ENCODE peak calls at places on chromosome 21, in nine cellular contexts. One of them, this sample, is unnamed. For H3K4me1, the result is how much of the 10 kb centered on the place peaks cover.

GRCh38 chr21:44932366-44933181 is 7.3 kb upstream of the SLX9 start:
- DNase-seq in NT2/D1: no peak
- DNase-seq in CD8-positive, alpha-beta memory T cell: peak
- DNase-seq in body of pancreas: peak
- DNase-seq in Karpas-422: peak
- DNase-seq in GM23248: peak
- DNase-seq in OCI-LY7: peak
- DNase-seq in colonic mucosa: no peak
- DNase-seq in right atrium auricular region: no peak
- DNase-seq in this sample: no peak

GRCh38 chr21:15379776-15380175 is 315.0 kb upstream of the NRIP1 start:
- DNase-seq in NT2/D1: no peak
- DNase-seq in CD8-positive, alpha-beta memory T cell: no peak
- DNase-seq in body of pancreas: no peak
- DNase-seq in Karpas-422: no peak
- DNase-seq in GM23248: no peak
- DNase-seq in OCI-LY7: no peak
- DNase-seq in colonic mucosa: no peak
- DNase-seq in right atrium auricular region: no peak
- DNase-seq in this sample: no peak

GRCh38 chr21:33268736-33269441 is 2.7 kb downstream of the IL10RB start:
- DNase-seq in NT2/D1: no peak
- DNase-seq in CD8-positive, alpha-beta memory T cell: no peak
- DNase-seq in body of pancreas: peak
- DNase-seq in Karpas-422: peak
- DNase-seq in GM23248: no peak
- DNase-seq in OCI-LY7: peak
- DNase-seq in colonic mucosa: peak
- DNase-seq in right atrium auricular region: no peak
- DNase-seq in this sample: peak

GRCh38 chr21:27769763-27770162 is 802.9 kb upstream of the ADAMTS5 start:
- DNase-seq in NT2/D1: no peak
- DNase-seq in CD8-positive, alpha-beta memory T cell: no peak
- DNase-seq in body of pancreas: no peak
- DNase-seq in Karpas-422: no peak
- DNase-seq in GM23248: no peak
- DNase-seq in OCI-LY7: no peak
- DNase-seq in colonic mucosa: no peak
- DNase-seq in right atrium auricular region: no peak
- DNase-seq in this sample: no peak

GRCh38 chr21:38794978-38795377 is 10.8 kb upstream of the ETS2 start:
- DNase-seq in NT2/D1: no peak
- DNase-seq in CD8-positive, alpha-beta memory T cell: no peak
- DNase-seq in body of pancreas: peak
- DNase-seq in Karpas-422: no peak
- DNase-seq in GM23248: no peak
- DNase-seq in OCI-LY7: no peak
- DNase-seq in colonic mucosa: no peak
- DNase-seq in right atrium auricular region: no peak
- DNase-seq in this sample: peak

GRCh38 chr21:45997205-45997494 is 15.6 kb downstream of the COL6A1 start:
- DNase-seq in NT2/D1: no peak
- DNase-seq in CD8-positive, alpha-beta memory T cell: no peak
- DNase-seq in body of pancreas: no peak
- DNase-seq in Karpas-422: no peak
- DNase-seq in GM23248: no peak
- DNase-seq in OCI-LY7: no peak
- DNase-seq in colonic mucosa: no peak
- DNase-seq in right atrium auricular region: peak
- DNase-seq in this sample: no peak

GRCh38 chr21:25334046-25334730 is 273.1 kb downstream of the MRPL39 start:
- DNase-seq in NT2/D1: no peak
- DNase-seq in CD8-positive, alpha-beta memory T cell: no peak
- DNase-seq in body of pancreas: no peak
- DNase-seq in Karpas-422: no peak
- DNase-seq in GM23248: no peak
- DNase-seq in OCI-LY7: no peak
- DNase-seq in colonic mucosa: no peak
- DNase-seq in right atrium auricular region: no peak
- DNase-seq in this sample: no peak

GRCh38 chr21:29441651-29442050 is 142.9 kb downstream of the BACH1 start:
- DNase-seq in NT2/D1: no peak
- DNase-seq in CD8-positive, alpha-beta memory T cell: no peak
- DNase-seq in body of pancreas: no peak
- DNase-seq in Karpas-422: no peak
- DNase-seq in GM23248: peak
- DNase-seq in OCI-LY7: no peak
- DNase-seq in colonic mucosa: no peak
- DNase-seq in right atrium auricular region: no peak
- DNase-seq in this sample: no peak

GRCh38 chr21:15022608-15023261 is 42.1 kb downstream of the NRIP1 start:
- DNase-seq in NT2/D1: no peak
- DNase-seq in CD8-positive, alpha-beta memory T cell: no peak
- DNase-seq in body of pancreas: no peak
- DNase-seq in Karpas-422: no peak
- DNase-seq in GM23248: peak
- DNase-seq in OCI-LY7: no peak
- DNase-seq in colonic mucosa: no peak
- DNase-seq in right atrium auricular region: no peak
- DNase-seq in this sample: peak

GRCh38 chr21:32173106-32173755 is 105.6 kb downstream of the MIS18A start:
- DNase-seq in NT2/D1: no peak
- DNase-seq in CD8-positive, alpha-beta memory T cell: no peak
- DNase-seq in body of pancreas: no peak
- DNase-seq in Karpas-422: no peak
- DNase-seq in GM23248: no peak
- DNase-seq in OCI-LY7: no peak
- DNase-seq in colonic mucosa: no peak
- DNase-seq in right atrium auricular region: no peak
- DNase-seq in this sample: peak

GRCh38 chr21:23936991-23937390 is 1670.3 kb downstream of the MRPL39 start:
- DNase-seq in NT2/D1: no peak
- DNase-seq in CD8-positive, alpha-beta memory T cell: no peak
- DNase-seq in body of pancreas: no peak
- DNase-seq in Karpas-422: no peak
- DNase-seq in GM23248: no peak
- DNase-seq in OCI-LY7: no peak
- DNase-seq in colonic mucosa: no peak
- DNase-seq in right atrium auricular region: no peak
- DNase-seq in this sample: no peak

GRCh38 chr21:31873275-31873695 is 465 bp downstream of the HUNK start:
- DNase-seq in NT2/D1: no peak
- DNase-seq in CD8-positive, alpha-beta memory T cell: no peak
- DNase-seq in body of pancreas: no peak
- DNase-seq in Karpas-422: no peak
- DNase-seq in GM23248: no peak
- DNase-seq in OCI-LY7: no peak
- DNase-seq in colonic mucosa: peak
- DNase-seq in right atrium auricular region: no peak
- DNase-seq in this sample: no peak

GRCh38 chr21:42230636-42231035 is 11.7 kb downstream of the ABCG1 start:
- DNase-seq in NT2/D1: no peak
- DNase-seq in CD8-positive, alpha-beta memory T cell: no peak
- DNase-seq in body of pancreas: no peak
- DNase-seq in Karpas-422: no peak
- DNase-seq in GM23248: no peak
- DNase-seq in OCI-LY7: no peak
- DNase-seq in colonic mucosa: no peak
- DNase-seq in right atrium auricular region: no peak
- DNase-seq in this sample: no peak
- H3K4me1 ChIP-seq in NT2/D1: under half
- H3K4me1 ChIP-seq in CD8-positive, alpha-beta memory T cell: half or more
- H3K4me1 ChIP-seq in body of pancreas: under half
- H3K4me1 ChIP-seq in Karpas-422: under half
- H3K4me1 ChIP-seq in GM23248: under half
- H3K4me1 ChIP-seq in OCI-LY7: half or more
- H3K4me1 ChIP-seq in colonic mucosa: under half
- H3K4me1 ChIP-seq in right atrium auricular region: half or more
- H3K4me1 ChIP-seq in this sample: under half

DNA sequence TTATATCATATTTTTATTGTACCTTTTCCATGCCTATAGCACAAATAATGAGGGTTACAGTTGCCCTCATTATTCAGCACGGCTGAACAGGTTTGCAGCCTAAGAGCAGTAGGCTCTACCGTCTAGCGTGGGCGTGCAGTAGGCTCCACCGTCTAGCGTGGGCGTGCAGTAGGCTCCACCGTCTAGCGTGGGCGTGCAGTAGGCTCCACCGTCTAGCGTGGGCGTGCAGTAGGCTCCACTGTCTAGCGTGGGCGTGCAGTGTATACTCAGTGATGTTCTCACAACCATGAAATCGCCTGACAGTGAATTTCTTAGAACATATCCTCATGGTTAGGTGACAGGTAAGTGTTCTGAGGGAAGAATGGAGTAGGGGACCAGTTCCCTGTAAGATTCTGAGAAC is 84.9 kb downstream of the DYRK1A start:
- DNase-seq in NT2/D1: no peak
- DNase-seq in CD8-positive, alpha-beta memory T cell: no peak
- DNase-seq in body of pancreas: no peak
- DNase-seq in Karpas-422: no peak
- DNase-seq in GM23248: no peak
- DNase-seq in OCI-LY7: no peak
- DNase-seq in colonic mucosa: no peak
- DNase-seq in right atrium auricular region: no peak
- DNase-seq in this sample: no peak
- H3K4me1 ChIP-seq in NT2/D1: under half
- H3K4me1 ChIP-seq in CD8-positive, alpha-beta memory T cell: half or more
- H3K4me1 ChIP-seq in body of pancreas: under half
- H3K4me1 ChIP-seq in Karpas-422: under half
- H3K4me1 ChIP-seq in GM23248: half or more
- H3K4me1 ChIP-seq in OCI-LY7: under half
- H3K4me1 ChIP-seq in colonic mucosa: under half
- H3K4me1 ChIP-seq in right atrium auricular region: half or more
- H3K4me1 ChIP-seq in this sample: under half

DNA sequence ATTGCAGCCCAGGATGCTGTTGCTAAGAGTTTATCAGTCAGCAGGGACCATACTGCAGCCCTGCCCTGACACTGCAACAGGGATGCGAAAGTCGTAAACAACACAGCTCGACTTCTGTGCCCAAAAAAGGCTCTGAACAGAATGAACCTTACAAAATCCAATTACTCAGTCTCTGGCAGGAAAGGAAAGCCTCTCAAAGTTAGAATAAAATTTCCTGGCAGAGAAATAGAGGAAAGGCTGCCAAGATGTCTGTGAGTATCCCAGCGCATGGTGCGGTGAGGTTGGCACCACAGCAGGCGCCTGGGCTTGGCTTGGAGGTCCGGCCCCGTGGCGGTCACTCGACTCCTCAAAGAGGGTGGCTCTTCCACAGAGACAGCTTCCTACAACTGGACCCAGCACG is 185.8 kb downstream of the PCP4 start:
- DNase-seq in NT2/D1: no peak
- DNase-seq in CD8-positive, alpha-beta memory T cell: no peak
- DNase-seq in body of pancreas: no peak
- DNase-seq in Karpas-422: no peak
- DNase-seq in GM23248: no peak
- DNase-seq in OCI-LY7: no peak
- DNase-seq in colonic mucosa: no peak
- DNase-seq in right atrium auricular region: no peak
- DNase-seq in this sample: no peak
- H3K4me1 ChIP-seq in NT2/D1: under half
- H3K4me1 ChIP-seq in CD8-positive, alpha-beta memory T cell: under half
- H3K4me1 ChIP-seq in body of pancreas: under half
- H3K4me1 ChIP-seq in Karpas-422: under half
- H3K4me1 ChIP-seq in GM23248: under half
- H3K4me1 ChIP-seq in OCI-LY7: under half
- H3K4me1 ChIP-seq in colonic mucosa: under half
- H3K4me1 ChIP-seq in right atrium auricular region: under half
- H3K4me1 ChIP-seq in this sample: under half

GRCh38 chr21:35254752-35255138 is 205.6 kb upstream of the RUNX1 start:
- DNase-seq in NT2/D1: no peak
- DNase-seq in CD8-positive, alpha-beta memory T cell: no peak
- DNase-seq in body of pancreas: no peak
- DNase-seq in Karpas-422: no peak
- DNase-seq in GM23248: peak
- DNase-seq in OCI-LY7: no peak
- DNase-seq in colonic mucosa: no peak
- DNase-seq in right atrium auricular region: no peak
- DNase-seq in this sample: no peak

GRCh38 chr21:35256468-35256988 is 207.4 kb upstream of the RUNX1 start:
- DNase-seq in NT2/D1: no peak
- DNase-seq in CD8-positive, alpha-beta memory T cell: no peak
- DNase-seq in body of pancreas: peak
- DNase-seq in Karpas-422: no peak
- DNase-seq in GM23248: peak
- DNase-seq in OCI-LY7: no peak
- DNase-seq in colonic mucosa: peak
- DNase-seq in right atrium auricular region: peak
- DNase-seq in this sample: peak

GRCh38 chr21:35257413-35257812 is 208.3 kb upstream of the RUNX1 start:
- DNase-seq in NT2/D1: no peak
- DNase-seq in CD8-positive, alpha-beta memory T cell: no peak
- DNase-seq in body of pancreas: peak
- DNase-seq in Karpas-422: no peak
- DNase-seq in GM23248: peak
- DNase-seq in OCI-LY7: no peak
- DNase-seq in colonic mucosa: peak
- DNase-seq in right atrium auricular region: no peak
- DNase-seq in this sample: no peak

GRCh38 chr21:35259452-35259851 is 210.3 kb upstream of the RUNX1 start:
- DNase-seq in NT2/D1: no peak
- DNase-seq in CD8-positive, alpha-beta memory T cell: no peak
- DNase-seq in body of pancreas: peak
- DNase-seq in Karpas-422: no peak
- DNase-seq in GM23248: no peak
- DNase-seq in OCI-LY7: no peak
- DNase-seq in colonic mucosa: no peak
- DNase-seq in right atrium auricular region: no peak
- DNase-seq in this sample: no peak

GRCh38 chr21:35258521-35258920 is 209.4 kb upstream of the RUNX1 start:
- DNase-seq in NT2/D1: no peak
- DNase-seq in CD8-positive, alpha-beta memory T cell: no peak
- DNase-seq in body of pancreas: no peak
- DNase-seq in Karpas-422: no peak
- DNase-seq in GM23248: no peak
- DNase-seq in OCI-LY7: no peak
- DNase-seq in colonic mucosa: no peak
- DNase-seq in right atrium auricular region: no peak
- DNase-seq in this sample: no peak
- H3K4me1 ChIP-seq in NT2/D1: under half
- H3K4me1 ChIP-seq in CD8-positive, alpha-beta memory T cell: under half
- H3K4me1 ChIP-seq in body of pancreas: under half
- H3K4me1 ChIP-seq in Karpas-422: under half
- H3K4me1 ChIP-seq in GM23248: under half
- H3K4me1 ChIP-seq in OCI-LY7: under half
- H3K4me1 ChIP-seq in colonic mucosa: under half
- H3K4me1 ChIP-seq in right atrium auricular region: under half
- H3K4me1 ChIP-seq in this sample: under half

DNA sequence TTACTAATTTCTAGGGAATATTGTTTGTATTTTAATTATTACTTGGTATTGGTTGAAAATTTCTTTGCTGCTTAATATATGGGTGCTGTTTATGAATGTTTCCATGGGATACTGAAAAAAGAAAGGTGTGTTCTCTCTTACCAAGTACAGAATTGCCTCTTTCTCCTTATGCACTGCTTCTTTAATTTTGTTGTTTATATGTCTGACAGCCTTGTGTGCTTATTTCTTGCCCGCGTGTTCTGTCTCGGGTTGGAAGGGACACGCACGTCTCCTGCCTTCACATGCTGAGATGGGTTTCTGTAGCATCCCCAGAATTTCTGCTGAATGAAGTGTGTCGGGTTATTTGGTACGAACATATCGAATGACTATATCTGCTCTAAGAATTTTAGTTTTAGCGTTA is 51.1 kb downstream of the AGPAT3 start:
- DNase-seq in NT2/D1: no peak
- DNase-seq in CD8-positive, alpha-beta memory T cell: no peak
- DNase-seq in body of pancreas: no peak
- DNase-seq in Karpas-422: peak
- DNase-seq in GM23248: peak
- DNase-seq in OCI-LY7: no peak
- DNase-seq in colonic mucosa: no peak
- DNase-seq in right atrium auricular region: no peak
- DNase-seq in this sample: no peak
- H3K4me1 ChIP-seq in NT2/D1: under half
- H3K4me1 ChIP-seq in CD8-positive, alpha-beta memory T cell: under half
- H3K4me1 ChIP-seq in body of pancreas: under half
- H3K4me1 ChIP-seq in Karpas-422: under half
- H3K4me1 ChIP-seq in GM23248: under half
- H3K4me1 ChIP-seq in OCI-LY7: under half
- H3K4me1 ChIP-seq in colonic mucosa: under half
- H3K4me1 ChIP-seq in right atrium auricular region: half or more
- H3K4me1 ChIP-seq in this sample: under half